ENCODE peak calls at places on chromosome 13, in six cellular contexts. One of them, this sample, is unnamed.
A peak's percentile ranks its signal among the peaks of the same experiment; 100 is the strongest.

GRCh38 chr13:30002577-30002976 is 152.2 kb upstream of the UBL3 start:
- DNase-seq in cardiac fibroblast: peak; percentile 33
- DNase-seq in adrenal gland: no peak
- DNase-seq in fibroblast of lung: peak; percentile 63
- DNase-seq in PC-9: peak; percentile 17
- DNase-seq in fibroblast of the aortic adventitia: peak; percentile 89
- DNase-seq in this sample: no peak

GRCh38 chr13:82436099-82436585 is 1446.1 kb downstream of the SLITRK1 start:
- DNase-seq in cardiac fibroblast: no peak
- DNase-seq in adrenal gland: no peak
- DNase-seq in fibroblast of lung: no peak
- DNase-seq in PC-9: no peak
- DNase-seq in fibroblast of the aortic adventitia: no peak
- DNase-seq in this sample: no peak

GRCh38 chr13:75745387-75745786 is 109.3 kb downstream of the LMO7 start:
- DNase-seq in cardiac fibroblast: no peak
- DNase-seq in adrenal gland: no peak
- DNase-seq in fibroblast of lung: no peak
- DNase-seq in PC-9: no peak
- DNase-seq in fibroblast of the aortic adventitia: no peak
- DNase-seq in this sample: no peak

GRCh38 chr13:114157869-114158495 is 21.1 kb upstream of the CFAP97D2 start:
- DNase-seq in cardiac fibroblast: no peak
- DNase-seq in adrenal gland: no peak
- DNase-seq in fibroblast of lung: no peak
- DNase-seq in PC-9: no peak
- DNase-seq in fibroblast of the aortic adventitia: no peak
- DNase-seq in this sample: no peak

GRCh38 chr13:87130401-87130800 is 540.8 kb upstream of the SLITRK5 start:
- DNase-seq in cardiac fibroblast: no peak
- DNase-seq in adrenal gland: no peak
- DNase-seq in fibroblast of lung: no peak
- DNase-seq in PC-9: no peak
- DNase-seq in fibroblast of the aortic adventitia: no peak
- DNase-seq in this sample: no peak

GRCh38 chr13:45728759-45729158 is 26.6 kb downstream of the CBY2 start:
- DNase-seq in cardiac fibroblast: no peak
- DNase-seq in adrenal gland: no peak
- DNase-seq in fibroblast of lung: no peak
- DNase-seq in PC-9: no peak
- DNase-seq in fibroblast of the aortic adventitia: no peak
- DNase-seq in this sample: no peak

GRCh38 chr13:61156753-61157152 is 258.9 kb downstream of the PCDH20 start:
- DNase-seq in cardiac fibroblast: peak; percentile 23
- DNase-seq in adrenal gland: no peak
- DNase-seq in fibroblast of lung: no peak
- DNase-seq in PC-9: no peak
- DNase-seq in fibroblast of the aortic adventitia: no peak
- DNase-seq in this sample: no peak

GRCh38 chr13:113880651-113881611 is 17.1 kb upstream of the GAS6 start:
- DNase-seq in cardiac fibroblast: no peak
- DNase-seq in adrenal gland: no peak
- DNase-seq in fibroblast of lung: no peak
- DNase-seq in PC-9: no peak
- DNase-seq in fibroblast of the aortic adventitia: no peak
- DNase-seq in this sample: no peak

GRCh38 chr13:113759525-113760137 is 605 bp downstream of the TMEM255B start:
- DNase-seq in cardiac fibroblast: peak; percentile 30
- DNase-seq in adrenal gland: peak; percentile 37
- DNase-seq in fibroblast of lung: peak; percentile 26
- DNase-seq in PC-9: no peak
- DNase-seq in fibroblast of the aortic adventitia: peak; percentile 16
- DNase-seq in this sample: peak; percentile 45

GRCh38 chr13:95620498-95621140 is 23.9 kb downstream of the DZIP1 start:
- DNase-seq in cardiac fibroblast: no peak
- DNase-seq in adrenal gland: no peak
- DNase-seq in fibroblast of lung: no peak
- DNase-seq in PC-9: no peak
- DNase-seq in fibroblast of the aortic adventitia: no peak
- DNase-seq in this sample: no peak

GRCh38 chr13:24406524-24406923 is 97.1 kb downstream of the C1QTNF9 start:
- DNase-seq in cardiac fibroblast: no peak
- DNase-seq in adrenal gland: no peak
- DNase-seq in fibroblast of lung: no peak
- DNase-seq in PC-9: no peak
- DNase-seq in fibroblast of the aortic adventitia: no peak
- DNase-seq in this sample: no peak

GRCh38 chr13:24407844-24408243 is 98.5 kb downstream of the C1QTNF9 start:
- DNase-seq in cardiac fibroblast: no peak
- DNase-seq in adrenal gland: no peak
- DNase-seq in fibroblast of lung: no peak
- DNase-seq in PC-9: no peak
- DNase-seq in fibroblast of the aortic adventitia: no peak
- DNase-seq in this sample: no peak
- TF ChIP-seq CTCF in cardiac fibroblast: no peak
- TF ChIP-seq CTCF in adrenal gland: no peak
- TF ChIP-seq CTCF in fibroblast of lung: peak; percentile 33
- TF ChIP-seq CTCF in PC-9: no peak
- TF ChIP-seq CTCF in fibroblast of the aortic adventitia: no peak
- TF ChIP-seq CTCF in this sample: no peak

DNA sequence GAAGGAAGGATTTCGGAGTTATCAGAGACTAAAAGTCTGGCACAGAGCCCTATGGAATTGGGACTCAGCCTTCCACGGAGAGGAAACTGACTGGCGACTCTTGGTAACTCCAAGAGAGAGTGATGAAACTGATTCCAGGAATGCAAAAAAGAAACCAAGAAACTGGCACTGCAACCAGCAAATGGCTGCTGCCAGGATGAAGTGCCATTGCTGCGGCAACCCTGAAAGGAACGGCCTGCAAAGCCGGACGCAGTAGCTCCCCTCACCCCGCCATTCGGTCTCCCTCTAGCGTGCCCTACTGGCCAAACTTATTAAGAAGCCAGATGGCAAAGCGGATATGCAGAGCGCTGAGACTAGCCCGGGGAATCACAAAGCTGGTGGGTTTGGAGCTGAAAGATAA is 236.0 kb downstream of the PCDH9 start:
- DNase-seq in cardiac fibroblast: peak; percentile 83
- DNase-seq in adrenal gland: peak; percentile 82
- DNase-seq in fibroblast of lung: peak; percentile 80
- DNase-seq in PC-9: no peak
- DNase-seq in fibroblast of the aortic adventitia: peak; percentile 67
- DNase-seq in this sample: peak; percentile 75
- H3K4me3 ChIP-seq in cardiac fibroblast: peak overlapping the region; percentile 38
- H3K4me3 ChIP-seq in adrenal gland: no peak overlapping the region
- H3K4me3 ChIP-seq in fibroblast of lung: peak overlapping the region; percentile 31
- H3K4me3 ChIP-seq in PC-9: no peak overlapping the region
- H3K4me3 ChIP-seq in fibroblast of the aortic adventitia: peak overlapping the region; percentile 49
- H3K4me3 ChIP-seq in this sample: peak overlapping the region; percentile 49

GRCh38 chr13:25571237-25571636 is 199.5 kb downstream of the ATP8A2 start:
- DNase-seq in cardiac fibroblast: no peak
- DNase-seq in adrenal gland: no peak
- DNase-seq in fibroblast of lung: no peak
- DNase-seq in PC-9: no peak
- DNase-seq in fibroblast of the aortic adventitia: no peak
- DNase-seq in this sample: no peak
- TF ChIP-seq CTCF in cardiac fibroblast: no peak
- TF ChIP-seq CTCF in adrenal gland: no peak
- TF ChIP-seq CTCF in fibroblast of lung: no peak
- TF ChIP-seq CTCF in PC-9: no peak
- TF ChIP-seq CTCF in fibroblast of the aortic adventitia: no peak
- TF ChIP-seq CTCF in this sample: no peak

GRCh38 chr13:78176880-78177279 is 258.2 kb upstream of the EDNRB start:
- DNase-seq in cardiac fibroblast: no peak
- DNase-seq in adrenal gland: no peak
- DNase-seq in fibroblast of lung: no peak
- DNase-seq in PC-9: no peak
- DNase-seq in fibroblast of the aortic adventitia: no peak
- DNase-seq in this sample: no peak
- H3K4me3 ChIP-seq in cardiac fibroblast: no peak overlapping the region
- H3K4me3 ChIP-seq in adrenal gland: no peak overlapping the region
- H3K4me3 ChIP-seq in fibroblast of lung: no peak overlapping the region
- H3K4me3 ChIP-seq in PC-9: no peak overlapping the region
- H3K4me3 ChIP-seq in fibroblast of the aortic adventitia: no peak overlapping the region
- H3K4me3 ChIP-seq in this sample: no peak overlapping the region

This sample was measured in heart right ventricle.